ENCODE peak calls at places on chromosomes 4 and X, in eight cellular contexts. V is ovary, K is neural progenitor cell, B is prostate gland, X is fibroblast of lung, L is testis, I is adrenal gland, D is psoas muscle. C is an unnamed sample.

GRCh38 chr4:147096667-147097604 is 151.3 kb upstream of the TTC29 start:
- DNase-seq in I (no peak), K (peak; percentile 60), V (no peak), B (no peak), X (peak; percentile 38), D (no peak), L (no peak), C (peak; percentile 19)

GRCh38 chrX:97898798-97899197 is 1015.1 kb downstream of the RPA4 start:
- DNase-seq in I (no peak), L (no peak), K (no peak), X (peak; percentile 70), V (no peak), B (no peak), D (no peak), C (peak; percentile 26)

GRCh38 chr4:110135523-110135922 is 62.9 kb downstream of the ELOVL6 start:
- DNase-seq in L (no peak), X (peak; percentile 34), B (no peak), K (peak; percentile 6), I (no peak), V (no peak), D (no peak), C (no peak)

GRCh38 chr4:46931981-46932380 is 22.9 kb upstream of the COX7B2 start:
- DNase-seq in B (no peak), V (no peak), I (no peak), D (no peak), X (peak; percentile 45), L (peak; percentile 51), K (peak; percentile 58), C (no peak)

GRCh38 chr4:177119021-177119461 is 190.6 kb upstream of the NEIL3 start:
- DNase-seq in L (no peak), K (no peak), B (no peak), D (no peak), I (no peak), X (peak; percentile 73), V (no peak), C (no peak)

GRCh38 chrX:49198540-49199314 is 1.3 kb downstream of the SYP start:
- DNase-seq in L (no peak), I (no peak), B (no peak), V (no peak), X (no peak), K (no peak), D (no peak), C (no peak)

GRCh38 chr4:40254961-40255721 is 58.3 kb downstream of the RHOH start:
- DNase-seq in K (no peak), V (no peak), B (no peak), I (no peak), D (no peak), X (peak; percentile 73), L (no peak), C (peak; percentile 10)

GRCh38 chrX:122078079-122078478 is 1030.7 kb downstream of the GLUD2 start:
- DNase-seq in D (no peak), L (no peak), V (no peak), I (no peak), B (no peak), X (no peak), K (no peak), C (no peak)

GRCh38 chr4:93157984-93158383 is 670.6 kb upstream of the ATOH1 start:
- DNase-seq in L (no peak), X (no peak), I (no peak), K (no peak), V (no peak), D (no peak), B (no peak), C (no peak)

GRCh38 chr4:155692990-155693659 is 26.5 kb downstream of the GUCY1A1 start:
- DNase-seq in D (no peak), K (no peak), X (no peak), B (peak; percentile 76), I (no peak), V (no peak), L (no peak), C (peak; percentile 60)

GRCh38 chr4:120554086-120554485 is 368.4 kb downstream of the PRDM5 start:
- DNase-seq in B (no peak), I (no peak), X (no peak), L (no peak), V (no peak), K (no peak), D (no peak), C (no peak)

GRCh38 chr4:84499065-84499982 is at the start of gene NKX6-1:
- DNase-seq in B (no peak), K (peak; percentile 99), I (peak; percentile 50), L (peak; percentile 85), X (peak; percentile 85), V (peak; percentile 67), D (peak; percentile 77), C (peak; percentile 28)

GRCh38 chrX:47706575-47706974 is 47.6 kb upstream of the UXT start:
- DNase-seq in V (no peak), L (no peak), D (no peak), I (no peak), B (no peak), X (peak; percentile 58), K (no peak), C (no peak)

GRCh38 chrX:139206914-139207313 is 323.6 kb upstream of the F9 start:
- DNase-seq in B (no peak), X (no peak), V (no peak), I (no peak), L (no peak), K (no peak), D (no peak), C (no peak)

GRCh38 chr4:100870940-100871772 is 353.3 kb upstream of the EMCN start:
- DNase-seq in K (no peak), V (no peak), D (no peak), I (no peak), L (no peak), B (no peak), X (no peak), C (no peak)

GRCh38 chr4:109319684-109320083 is 17.2 kb upstream of the COL25A1 start:
- DNase-seq in V (no peak), K (no peak), X (no peak), D (no peak), L (no peak), B (no peak), I (no peak), C (no peak)

GRCh38 chrX:43526878-43527277 is 129.2 kb upstream of the MAOA start:
- DNase-seq in L (no peak), K (no peak), D (no peak), X (no peak), V (no peak), B (no peak), I (no peak), C (no peak)

GRCh38 chrX:43899878-43900815 is 17.9 kb upstream of the MAOB start:
- DNase-seq in V (no peak), D (no peak), L (no peak), B (no peak), X (no peak), K (no peak), I (no peak), C (no peak)

GRCh38 chr4:34953145-34953799 is 1291.0 kb downstream of the ARAP2 start:
- DNase-seq in B (no peak), V (no peak), K (peak; percentile 10), X (no peak), I (no peak), D (no peak), L (no peak), C (no peak)

GRCh38 chrX:55794420-55794819 is 76.9 kb downstream of the RRAGB start:
- DNase-seq in X (no peak), L (no peak), I (no peak), D (no peak), V (no peak), K (no peak), B (no peak), C (no peak)
- H3K27me3 ChIP-seq in X (no peaks in the 10 kb centered on the region), L (no peaks in the 10 kb centered on the region), I (no peaks in the 10 kb centered on the region), D (no peaks in the 10 kb centered on the region), V (no peaks in the 10 kb centered on the region), K (no peaks in the 10 kb centered on the region), B (no peaks in the 10 kb centered on the region), C (no peaks in the 10 kb centered on the region)

DNA sequence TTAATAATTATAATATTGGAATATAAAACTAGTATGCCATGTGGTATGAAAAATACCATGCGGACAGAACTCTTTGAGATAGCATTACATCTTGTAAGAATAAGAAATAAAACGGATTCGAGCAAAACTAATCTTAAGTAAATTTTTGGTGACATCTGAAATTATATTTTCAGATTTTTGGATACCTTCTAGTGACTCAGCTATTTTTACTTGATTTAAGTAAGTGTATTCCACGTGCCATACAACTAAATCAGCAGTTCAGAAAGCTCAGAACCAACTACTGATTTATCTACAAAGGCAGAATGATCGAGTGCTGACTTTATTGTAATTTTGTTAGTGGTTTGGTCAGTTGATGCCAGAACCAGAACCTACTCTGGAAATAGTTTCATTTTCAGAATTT is 3.8 kb downstream of the ING2 start:
- DNase-seq in K (no peak), I (no peak), B (no peak), V (no peak), X (no peak), L (no peak), D (no peak), C (no peak)
- TF ChIP-seq CTCF in K (no peak), I (no peak), B (no peak), V (no peak), X (no peak), L (no peak), D (no peak), C (no peak)

DNA sequence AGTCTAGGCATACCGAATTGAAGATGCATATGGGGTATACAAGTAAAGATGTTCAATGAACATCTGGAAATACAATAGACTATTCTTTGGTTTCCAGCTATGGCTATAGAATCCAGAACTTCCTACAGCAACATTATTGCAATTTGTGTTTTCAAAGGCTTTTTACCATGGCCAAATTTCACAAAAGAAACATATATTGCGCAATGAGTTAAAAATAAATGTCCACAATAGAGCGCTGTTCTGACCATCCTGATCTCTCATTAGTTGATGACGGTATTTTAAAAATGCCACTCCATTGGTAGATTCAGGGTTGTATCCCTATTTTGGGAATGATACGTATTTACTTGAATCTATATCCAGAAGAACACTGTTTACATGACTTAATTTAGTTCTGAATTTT is 139.2 kb downstream of the LINC00632 start:
- DNase-seq in B (no peak), K (no peak), D (no peak), X (no peak), V (no peak), I (no peak), L (no peak), C (no peak)
- H3K27me3 ChIP-seq in B (no peaks in the 10 kb centered on the region), K (no peaks in the 10 kb centered on the region), D (no peaks in the 10 kb centered on the region), X (no peaks in the 10 kb centered on the region), V (no peaks in the 10 kb centered on the region), I (no peaks in the 10 kb centered on the region), L (no peaks in the 10 kb centered on the region), C (no peaks in the 10 kb centered on the region)

DNA sequence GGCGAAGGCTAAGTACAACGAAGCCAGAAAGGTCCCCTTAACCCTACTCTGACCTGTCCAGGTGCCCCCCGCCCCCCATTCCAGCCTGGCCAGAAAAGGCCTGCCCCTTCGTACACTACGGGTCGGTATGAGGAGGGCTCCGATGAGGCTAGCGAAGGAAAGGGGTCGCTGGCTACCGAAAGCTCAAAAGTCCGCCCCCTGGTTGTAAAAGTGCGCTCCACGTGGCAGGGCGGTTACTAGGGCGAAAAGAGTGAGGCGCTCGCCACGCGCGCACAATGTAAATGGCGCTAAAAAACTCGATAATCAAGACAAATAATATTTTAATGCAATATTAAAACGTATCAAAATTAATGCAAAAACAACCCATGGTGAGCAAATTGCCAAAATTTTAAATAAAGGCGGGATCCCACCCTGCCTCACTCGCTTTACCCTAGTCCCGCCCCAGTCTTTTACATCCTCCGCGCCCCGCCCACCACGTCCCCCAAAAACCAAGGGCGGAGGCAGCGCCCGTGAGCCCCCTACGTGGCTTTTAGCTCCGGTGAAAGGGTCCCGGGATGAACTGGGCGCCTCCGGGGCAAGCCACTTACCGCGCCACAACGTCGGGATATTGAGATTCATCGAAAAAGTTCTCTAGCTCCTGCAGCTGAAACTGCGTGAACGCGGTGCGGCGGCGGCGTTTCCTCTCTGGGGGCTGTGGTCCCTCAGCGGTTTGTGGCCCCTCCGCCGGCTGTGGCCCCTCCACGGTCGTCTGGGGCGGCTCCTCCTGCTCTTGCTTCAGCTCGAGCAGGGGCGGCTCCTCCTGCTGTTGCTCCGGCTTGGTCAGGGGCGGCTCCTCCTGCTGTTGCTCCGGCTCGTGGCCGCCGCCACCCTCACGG is 929 bp downstream of the ESX1 start:
- DNase-seq in D (no peak), L (peak; percentile 17), K (peak; percentile 69), V (no peak), I (no peak), X (no peak), B (no peak), C (no peak)
- TF ChIP-seq CTCF in D (no peak), L (no peak), K (peak; percentile 53), V (no peak), I (no peak), X (no peak), B (no peak), C (peak; percentile 12)

C was measured in kidney epithelial cell.